ENCODE peak calls at places on chromosomes 13 and 19, in eight cellular contexts. One of them, this sample, is unnamed.

GRCh38 chr13:72757792-72758535 is 23.7 kb downstream of the DIS3 start:
- DNase-seq in neural progenitor cell: no peak
- DNase-seq in HCT116: no peak
- DNase-seq in SK-N-SH: no peak
- DNase-seq in MM.1S: no peak
- DNase-seq in GM23338: no peak
- DNase-seq in hepatocyte: no peak
- DNase-seq in PC-3: peak
- DNase-seq in this sample: no peak

GRCh38 chr13:76016799-76017198 is 380.7 kb downstream of the LMO7 start:
- DNase-seq in neural progenitor cell: peak
- DNase-seq in HCT116: peak
- DNase-seq in SK-N-SH: peak
- DNase-seq in MM.1S: peak
- DNase-seq in GM23338: peak
- DNase-seq in hepatocyte: peak
- DNase-seq in PC-3: peak
- DNase-seq in this sample: peak

GRCh38 chr13:38670627-38671026 is 16.2 kb upstream of the FREM2 start:
- DNase-seq in neural progenitor cell: no peak
- DNase-seq in HCT116: no peak
- DNase-seq in SK-N-SH: no peak
- DNase-seq in MM.1S: no peak
- DNase-seq in GM23338: no peak
- DNase-seq in hepatocyte: no peak
- DNase-seq in PC-3: no peak
- DNase-seq in this sample: no peak

GRCh38 chr13:40272776-40273139 is 393.7 kb downstream of the FOXO1 start:
- DNase-seq in neural progenitor cell: no peak
- DNase-seq in HCT116: no peak
- DNase-seq in SK-N-SH: no peak
- DNase-seq in MM.1S: no peak
- DNase-seq in GM23338: no peak
- DNase-seq in hepatocyte: no peak
- DNase-seq in PC-3: peak
- DNase-seq in this sample: no peak

GRCh38 chr19:4369888-4370260 is 26.5 kb downstream of the MPND start:
- DNase-seq in neural progenitor cell: peak
- DNase-seq in HCT116: no peak
- DNase-seq in SK-N-SH: no peak
- DNase-seq in MM.1S: peak
- DNase-seq in GM23338: peak
- DNase-seq in hepatocyte: no peak
- DNase-seq in PC-3: no peak
- DNase-seq in this sample: peak

GRCh38 chr13:52926971-52927370 is 78.5 kb upstream of the PCDH8 start:
- DNase-seq in neural progenitor cell: no peak
- DNase-seq in HCT116: no peak
- DNase-seq in SK-N-SH: no peak
- DNase-seq in MM.1S: no peak
- DNase-seq in GM23338: no peak
- DNase-seq in hepatocyte: no peak
- DNase-seq in PC-3: no peak
- DNase-seq in this sample: no peak

GRCh38 chr13:24161010-24161775 is 673 bp downstream of the SPATA13 start:
- DNase-seq in neural progenitor cell: peak
- DNase-seq in HCT116: no peak
- DNase-seq in SK-N-SH: peak
- DNase-seq in MM.1S: peak
- DNase-seq in GM23338: peak
- DNase-seq in hepatocyte: peak
- DNase-seq in PC-3: peak
- DNase-seq in this sample: peak

GRCh38 chr19:40700083-40700482 is 9.6 kb upstream of the NUMBL start:
- DNase-seq in neural progenitor cell: no peak
- DNase-seq in HCT116: no peak
- DNase-seq in SK-N-SH: no peak
- DNase-seq in MM.1S: no peak
- DNase-seq in GM23338: no peak
- DNase-seq in hepatocyte: no peak
- DNase-seq in PC-3: no peak
- DNase-seq in this sample: no peak

GRCh38 chr13:23678768-23679167 is 108.6 kb downstream of the TNFRSF19 start:
- DNase-seq in neural progenitor cell: no peak
- DNase-seq in HCT116: no peak
- DNase-seq in SK-N-SH: no peak
- DNase-seq in MM.1S: peak
- DNase-seq in GM23338: no peak
- DNase-seq in hepatocyte: no peak
- DNase-seq in PC-3: no peak
- DNase-seq in this sample: no peak

DNA sequence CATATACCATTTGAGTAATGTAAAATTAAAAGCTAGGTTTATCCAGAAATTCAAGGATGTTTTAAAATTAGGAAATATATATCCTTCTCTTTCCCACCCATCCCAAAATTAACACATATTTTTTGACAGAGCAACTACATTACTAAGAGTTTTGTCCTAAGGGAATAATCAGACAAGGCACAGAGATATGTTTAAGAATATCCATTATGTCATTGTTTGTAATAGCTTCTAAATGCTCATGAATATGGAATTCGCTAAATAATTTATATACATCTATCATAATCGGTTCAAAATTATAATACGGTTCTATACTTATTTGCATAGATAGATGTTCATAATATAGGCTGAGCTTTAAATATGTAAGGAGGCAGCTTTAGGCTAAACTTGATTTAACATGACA is 9.8 kb downstream of the UBL3 start:
- DNase-seq in neural progenitor cell: no peak
- DNase-seq in HCT116: no peak
- DNase-seq in SK-N-SH: no peak
- DNase-seq in MM.1S: no peak
- DNase-seq in GM23338: no peak
- DNase-seq in hepatocyte: no peak
- DNase-seq in PC-3: no peak
- DNase-seq in this sample: no peak
- H3K4me2 ChIP-seq in neural progenitor cell: no peak
- H3K4me2 ChIP-seq in HCT116: no peak
- H3K4me2 ChIP-seq in SK-N-SH: no peak
- H3K4me2 ChIP-seq in MM.1S: no peak
- H3K4me2 ChIP-seq in GM23338: peak
- H3K4me2 ChIP-seq in hepatocyte: no peak
- H3K4me2 ChIP-seq in PC-3: no peak
- H3K4me2 ChIP-seq in this sample: no peak

GRCh38 chr19:1268392-1269064 is 604 bp upstream of the CIRBP start:
- DNase-seq in neural progenitor cell: no peak
- DNase-seq in HCT116: no peak
- DNase-seq in SK-N-SH: no peak
- DNase-seq in MM.1S: no peak
- DNase-seq in GM23338: no peak
- DNase-seq in hepatocyte: no peak
- DNase-seq in PC-3: no peak
- DNase-seq in this sample: no peak
- H2AFZ ChIP-seq in neural progenitor cell: no peak
- H2AFZ ChIP-seq in HCT116: no peak
- H2AFZ ChIP-seq in SK-N-SH: no peak
- H2AFZ ChIP-seq in MM.1S: peak
- H2AFZ ChIP-seq in GM23338: no peak
- H2AFZ ChIP-seq in hepatocyte: no peak
- H2AFZ ChIP-seq in PC-3: no peak
- H2AFZ ChIP-seq in this sample: no peak

GRCh38 chr19:46762245-46762890 is 16.1 kb upstream of the STRN4 start:
- DNase-seq in neural progenitor cell: no peak
- DNase-seq in HCT116: no peak
- DNase-seq in SK-N-SH: no peak
- DNase-seq in MM.1S: no peak
- DNase-seq in GM23338: no peak
- DNase-seq in hepatocyte: no peak
- DNase-seq in PC-3: no peak
- DNase-seq in this sample: no peak

GRCh38 chr19:46764817-46765291 is 18.6 kb upstream of the STRN4 start:
- DNase-seq in neural progenitor cell: no peak
- DNase-seq in HCT116: no peak
- DNase-seq in SK-N-SH: no peak
- DNase-seq in MM.1S: no peak
- DNase-seq in GM23338: no peak
- DNase-seq in hepatocyte: no peak
- DNase-seq in PC-3: no peak
- DNase-seq in this sample: no peak

GRCh38 chr19:46772170-46773017 is 16.0 kb downstream of the SLC1A5 start:
- DNase-seq in neural progenitor cell: no peak
- DNase-seq in HCT116: no peak
- DNase-seq in SK-N-SH: no peak
- DNase-seq in MM.1S: no peak
- DNase-seq in GM23338: no peak
- DNase-seq in hepatocyte: no peak
- DNase-seq in PC-3: no peak
- DNase-seq in this sample: no peak

GRCh38 chr19:46761418-46761831 is 15.2 kb upstream of the STRN4 start:
- DNase-seq in neural progenitor cell: no peak
- DNase-seq in HCT116: no peak
- DNase-seq in SK-N-SH: no peak
- DNase-seq in MM.1S: no peak
- DNase-seq in GM23338: no peak
- DNase-seq in hepatocyte: no peak
- DNase-seq in PC-3: no peak
- DNase-seq in this sample: no peak

GRCh38 chr19:46766569-46767317 is 20.5 kb upstream of the STRN4 start:
- DNase-seq in neural progenitor cell: peak
- DNase-seq in HCT116: no peak
- DNase-seq in SK-N-SH: peak
- DNase-seq in MM.1S: peak
- DNase-seq in GM23338: peak
- DNase-seq in hepatocyte: no peak
- DNase-seq in PC-3: peak
- DNase-seq in this sample: peak
- TF ChIP-seq EZH2phosphoT487 in neural progenitor cell: no peak
- TF ChIP-seq EZH2phosphoT487 in HCT116: no peak
- TF ChIP-seq EZH2phosphoT487 in SK-N-SH: no peak
- TF ChIP-seq EZH2phosphoT487 in MM.1S: no peak
- TF ChIP-seq EZH2phosphoT487 in GM23338: no peak
- TF ChIP-seq EZH2phosphoT487 in hepatocyte: no peak
- TF ChIP-seq EZH2phosphoT487 in PC-3: no peak
- TF ChIP-seq EZH2phosphoT487 in this sample: no peak

GRCh38 chr19:49950956-49951526 is 9.9 kb downstream of the SIGLEC11 start:
- DNase-seq in neural progenitor cell: no peak
- DNase-seq in HCT116: no peak
- DNase-seq in SK-N-SH: no peak
- DNase-seq in MM.1S: no peak
- DNase-seq in GM23338: no peak
- DNase-seq in hepatocyte: no peak
- DNase-seq in PC-3: no peak
- DNase-seq in this sample: no peak

GRCh38 chr19:49952475-49952829 is 8.5 kb downstream of the SIGLEC11 start:
- DNase-seq in neural progenitor cell: no peak
- DNase-seq in HCT116: no peak
- DNase-seq in SK-N-SH: no peak
- DNase-seq in MM.1S: no peak
- DNase-seq in GM23338: no peak
- DNase-seq in hepatocyte: no peak
- DNase-seq in PC-3: no peak
- DNase-seq in this sample: no peak

GRCh38 chr19:49951806-49952474 is 9.0 kb downstream of the SIGLEC11 start:
- DNase-seq in neural progenitor cell: no peak
- DNase-seq in HCT116: no peak
- DNase-seq in SK-N-SH: no peak
- DNase-seq in MM.1S: no peak
- DNase-seq in GM23338: no peak
- DNase-seq in hepatocyte: no peak
- DNase-seq in PC-3: no peak
- DNase-seq in this sample: no peak

GRCh38 chr19:49949735-49950589 is 11.0 kb downstream of the SIGLEC11 start:
- DNase-seq in neural progenitor cell: no peak
- DNase-seq in HCT116: no peak
- DNase-seq in SK-N-SH: no peak
- DNase-seq in MM.1S: no peak
- DNase-seq in GM23338: no peak
- DNase-seq in hepatocyte: no peak
- DNase-seq in PC-3: peak
- DNase-seq in this sample: no peak

GRCh38 chr19:49950590-49950948 is 10.4 kb downstream of the SIGLEC11 start:
- DNase-seq in neural progenitor cell: no peak
- DNase-seq in HCT116: no peak
- DNase-seq in SK-N-SH: no peak
- DNase-seq in MM.1S: no peak
- DNase-seq in GM23338: no peak
- DNase-seq in hepatocyte: no peak
- DNase-seq in PC-3: no peak
- DNase-seq in this sample: no peak
- H3K4me2 ChIP-seq in neural progenitor cell: no peak
- H3K4me2 ChIP-seq in HCT116: no peak
- H3K4me2 ChIP-seq in SK-N-SH: no peak
- H3K4me2 ChIP-seq in MM.1S: no peak
- H3K4me2 ChIP-seq in GM23338: no peak
- H3K4me2 ChIP-seq in hepatocyte: no peak
- H3K4me2 ChIP-seq in PC-3: no peak
- H3K4me2 ChIP-seq in this sample: no peak

DNA sequence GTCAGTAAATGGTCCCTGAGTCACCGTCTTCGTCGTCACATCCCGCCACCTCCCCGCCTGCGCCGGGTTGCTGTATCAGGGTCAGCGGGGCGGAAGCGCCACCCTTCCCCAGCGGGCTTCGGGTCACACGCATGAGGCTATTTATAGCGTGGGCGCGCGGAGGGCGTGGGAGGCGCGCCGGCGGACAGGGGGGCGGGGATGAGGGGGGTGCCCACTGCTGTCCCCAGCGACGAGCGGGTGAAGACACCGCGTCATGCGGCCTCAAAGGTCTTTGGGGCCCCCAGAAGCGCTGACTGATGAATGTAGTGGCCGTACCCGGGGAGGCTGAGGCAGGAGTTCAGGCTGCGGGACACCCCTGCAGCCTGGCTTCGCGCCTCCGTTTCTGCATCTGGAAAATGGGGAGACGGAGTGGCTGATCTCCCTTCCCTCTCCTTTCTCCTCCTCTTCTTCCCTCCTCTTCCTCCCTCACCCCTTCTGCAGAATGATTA is 7.9 kb downstream of the UNC13A start:
- DNase-seq in neural progenitor cell: peak
- DNase-seq in HCT116: peak
- DNase-seq in SK-N-SH: no peak
- DNase-seq in MM.1S: no peak
- DNase-seq in GM23338: peak
- DNase-seq in hepatocyte: peak
- DNase-seq in PC-3: peak
- DNase-seq in this sample: peak
- H2AFZ ChIP-seq in neural progenitor cell: peak
- H2AFZ ChIP-seq in HCT116: no peak
- H2AFZ ChIP-seq in SK-N-SH: no peak
- H2AFZ ChIP-seq in MM.1S: no peak
- H2AFZ ChIP-seq in GM23338: no peak
- H2AFZ ChIP-seq in hepatocyte: no peak
- H2AFZ ChIP-seq in PC-3: peak
- H2AFZ ChIP-seq in this sample: no peak

GRCh38 chr13:20118268-20119140 is 42.3 kb downstream of the GJA3 start:
- DNase-seq in neural progenitor cell: peak
- DNase-seq in HCT116: no peak
- DNase-seq in SK-N-SH: peak
- DNase-seq in MM.1S: no peak
- DNase-seq in GM23338: peak
- DNase-seq in hepatocyte: peak
- DNase-seq in PC-3: peak
- DNase-seq in this sample: no peak
- TF ChIP-seq EZH2phosphoT487 in neural progenitor cell: no peak
- TF ChIP-seq EZH2phosphoT487 in HCT116: no peak
- TF ChIP-seq EZH2phosphoT487 in SK-N-SH: no peak
- TF ChIP-seq EZH2phosphoT487 in MM.1S: no peak
- TF ChIP-seq EZH2phosphoT487 in GM23338: no peak
- TF ChIP-seq EZH2phosphoT487 in hepatocyte: no peak
- TF ChIP-seq EZH2phosphoT487 in PC-3: no peak
- TF ChIP-seq EZH2phosphoT487 in this sample: no peak